ENCODE peak calls at places on chromosomes 1 and 21, in six cellular contexts. A is vagina, T is lower lobe of right lung, C is K562, B is neural progenitor cell, S is upper lobe of right lung. E is an unnamed sample. For H3K4me1, the result is how much of the 10 kb centered on the place peaks cover.

GRCh38 chr1:30049748-30050147 is 673.6 kb downstream of the MATN1 start:
- DNase-seq in A (no peak), T (no peak), C (no peak), B (no peak), S (peak), E (no peak)

GRCh38 chr1:12594966-12595838 is 22.8 kb downstream of the DHRS3 start:
- DNase-seq in A (no peak), T (peak), C (no peak), B (peak), S (peak), E (no peak)

GRCh38 chr1:197837911-197838310 is 62.6 kb upstream of the DENND1B start:
- DNase-seq in A (no peak), T (no peak), C (no peak), B (no peak), S (no peak), E (no peak)

GRCh38 chr1:234234199-234234598 is 139.1 kb upstream of the COA6 start:
- DNase-seq in A (peak), T (no peak), C (no peak), B (peak), S (no peak), E (no peak)

GRCh38 chr1:72827285-72827684 is 544.9 kb upstream of the NEGR1 start:
- DNase-seq in A (no peak), T (no peak), C (no peak), B (no peak), S (no peak), E (no peak)

GRCh38 chr1:6466023-6466422 is at the start of gene TNFRSF25:
- DNase-seq in A (no peak), T (no peak), C (peak), B (peak), S (no peak), E (no peak)

GRCh38 chr1:36083635-36084501 is at the start of gene TEKT2:
- DNase-seq in A (no peak), T (no peak), C (no peak), B (peak), S (peak), E (no peak)

GRCh38 chr1:15950763-15951295 is 25.1 kb downstream of the ZBTB17 start:
- DNase-seq in A (no peak), T (no peak), C (peak), B (no peak), S (no peak), E (no peak)

GRCh38 chr1:150876111-150876434 is 326 bp downstream of the ARNT start:
- DNase-seq in A (no peak), T (no peak), C (no peak), B (no peak), S (no peak), E (peak)

GRCh38 chr1:164765557-164765956 is 206.6 kb downstream of the PBX1 start:
- DNase-seq in A (no peak), T (no peak), C (no peak), B (no peak), S (no peak), E (no peak)

GRCh38 chr1:112818990-112819689 is 104.0 kb upstream of the PPM1J start:
- DNase-seq in A (no peak), T (no peak), C (peak), B (no peak), S (no peak), E (no peak)

GRCh38 chr1:103250441-103250861 is 142.1 kb upstream of the COL11A1 start:
- DNase-seq in A (no peak), T (no peak), C (no peak), B (peak), S (no peak), E (no peak)

GRCh38 chr1:55816456-55816794 is 601.3 kb upstream of the USP24 start:
- DNase-seq in A (no peak), T (no peak), C (no peak), B (no peak), S (no peak), E (no peak)

GRCh38 chr1:115130786-115131185 is 41.5 kb upstream of the TSPAN2 start:
- DNase-seq in A (no peak), T (no peak), C (no peak), B (no peak), S (no peak), E (no peak)

GRCh38 chr21:45833437-45833836 is 148.1 kb upstream of the COL6A1 start:
- DNase-seq in A (peak), T (no peak), C (no peak), B (no peak), S (no peak), E (no peak)

GRCh38 chr1:5596651-5597050 is 395.6 kb downstream of the NPHP4 start:
- DNase-seq in A (peak), T (no peak), C (no peak), B (no peak), S (no peak), E (no peak)

GRCh38 chr1:117605164-117605810 is 561 bp upstream of the TENT5C start:
- DNase-seq in A (peak), T (peak), C (no peak), B (peak), S (no peak), E (no peak)

GRCh38 chr1:187817782-187818181 is 989.0 kb downstream of the PLA2G4A start:
- DNase-seq in A (no peak), T (no peak), C (no peak), B (no peak), S (no peak), E (no peak)
- TF ChIP-seq CTCF in A (no peak), T (no peak), C (no peak), B (no peak), S (no peak), E (no peak)

GRCh38 chr1:10637400-10637799 is 159.0 kb downstream of the CASZ1 start:
- DNase-seq in A (no peak), T (no peak), C (no peak), B (no peak), S (no peak), E (no peak)
- H3K4me1 ChIP-seq in A (half or more), T (half or more), C (under half), B (under half), S (under half), E (under half)

GRCh38 chr1:1841575-1841991 is 49.3 kb downstream of the GNB1 start:
- DNase-seq in A (no peak), T (no peak), C (no peak), B (no peak), S (no peak), E (no peak)
- TF ChIP-seq CTCF in A (no peak), T (peak), C (no peak), B (no peak), S (no peak), E (no peak)

GRCh38 chr1:40736085-40736531 is 44.6 kb downstream of the NFYC start:
- DNase-seq in A (no peak), T (no peak), C (no peak), B (peak), S (no peak), E (no peak)

GRCh38 chr1:40732756-40733301 is 41.3 kb downstream of the NFYC start:
- DNase-seq in A (no peak), T (no peak), C (no peak), B (no peak), S (no peak), E (no peak)

GRCh38 chr1:40739455-40740008 is 44.1 kb upstream of the KCNQ4 start:
- DNase-seq in A (no peak), T (no peak), C (no peak), B (no peak), S (no peak), E (no peak)

GRCh38 chr1:40738831-40739230 is 44.8 kb upstream of the KCNQ4 start:
- DNase-seq in A (no peak), T (no peak), C (no peak), B (no peak), S (no peak), E (no peak)

DNA sequence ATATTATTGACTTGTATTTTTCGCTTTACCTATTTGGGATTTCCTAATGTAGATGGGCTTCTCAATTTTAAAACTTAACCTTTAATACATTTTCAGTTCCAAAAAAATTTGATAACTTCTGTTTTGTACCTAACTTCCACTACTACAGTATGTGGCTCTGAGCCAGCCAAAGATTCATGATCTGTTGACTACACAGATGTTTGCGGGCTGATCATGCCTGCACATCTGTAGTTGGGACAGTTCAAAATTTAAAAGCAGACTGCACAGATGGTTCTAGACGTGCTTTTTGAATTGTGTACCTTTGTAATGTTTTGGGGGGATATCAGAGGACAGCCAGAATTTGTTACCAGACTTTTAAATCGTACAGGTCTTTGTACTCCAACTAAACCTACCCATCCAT is 43.7 kb downstream of the NFYC start:
- DNase-seq in A (no peak), T (no peak), C (no peak), B (no peak), S (no peak), E (no peak)
- H3K4me1 ChIP-seq in A (under half), T (under half), C (under half), B (under half), S (under half), E (under half)

DNA sequence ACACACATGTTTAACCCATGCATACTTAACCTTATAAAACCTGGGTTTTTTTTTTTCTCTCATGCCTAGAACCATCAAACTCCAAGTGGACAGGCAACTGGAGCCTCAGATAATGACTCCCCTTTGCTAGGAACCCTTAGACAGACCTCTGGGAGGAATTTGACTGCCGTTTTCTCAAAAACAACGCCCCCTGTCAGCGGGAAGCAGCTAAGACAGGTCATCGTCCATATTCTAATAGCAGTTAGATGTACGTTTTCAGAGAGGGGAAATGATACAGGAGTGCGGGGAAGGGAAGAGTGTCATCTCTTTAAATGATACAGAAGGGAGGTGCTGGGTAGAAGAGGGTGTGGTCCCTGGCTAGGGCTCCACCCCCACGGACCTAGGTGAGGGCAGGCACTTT is 34.7 kb downstream of the LRRC3 start:
- DNase-seq in A (no peak), T (no peak), C (peak), B (peak), S (no peak), E (no peak)
- TF ChIP-seq CTCF in A (no peak), T (no peak), C (peak), B (peak), S (no peak), E (no peak)

DNA sequence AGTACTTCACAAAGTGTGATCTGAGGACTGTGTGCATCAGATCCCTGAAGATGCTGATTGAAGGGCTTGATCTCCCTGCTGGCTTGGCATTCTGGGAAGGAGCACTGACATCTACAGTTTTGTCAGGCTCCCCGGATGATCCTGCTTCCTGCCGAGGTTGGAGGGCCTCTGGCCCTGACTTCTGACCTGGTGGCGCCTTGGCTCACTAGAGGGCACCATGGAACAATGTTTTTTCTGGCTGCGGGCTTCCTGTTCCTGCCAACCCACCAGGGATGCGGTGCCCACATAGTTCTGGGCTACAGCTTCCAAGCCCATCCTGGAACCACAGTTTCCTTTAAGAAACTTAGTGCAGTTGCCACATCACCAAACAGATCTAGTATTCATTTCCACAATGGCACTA is 38.8 kb upstream of the RASAL2 start:
- DNase-seq in A (no peak), T (peak), C (no peak), B (peak), S (peak), E (no peak)
- H3K4me1 ChIP-seq in A (under half), T (half or more), C (under half), B (under half), S (under half), E (under half)

E was measured in RWPE2.